ENCODE peak calls at places on chromosomes 2 and 18, in eight cellular contexts. P, M, Y, S, N, U, C and A are unnamed samples.

GRCh38 chr2:102005989-102006885 is 14.5 kb downstream of the IL1R2 start:
- DNase-seq in C (peak; percentile 48), Y (peak; percentile 19), S (peak; percentile 63), P (peak; percentile 72), N (peak; percentile 77), M (peak; percentile 77), U (peak; percentile 62), A (peak; percentile 79)

GRCh38 chr2:120520929-120521912 is 175.3 kb downstream of the INHBB start:
- DNase-seq in P (peak; percentile 44), M (no peak), S (peak; percentile 79), N (peak; percentile 76), Y (no peak), U (peak; percentile 35), C (peak; percentile 23), A (peak; percentile 63)

GRCh38 chr2:24853996-24854395 is 60.8 kb downstream of the CENPO start:
- DNase-seq in S (no peak), U (no peak), M (no peak), N (no peak), Y (no peak), P (no peak), C (no peak), A (no peak)

GRCh38 chr2:68255736-68256450 is 3.6 kb upstream of the PPP3R1 start:
- DNase-seq in C (peak; percentile 77), Y (no peak), N (peak; percentile 75), M (no peak), S (peak; percentile 54), U (peak; percentile 64), P (peak; percentile 78), A (peak; percentile 72)

GRCh38 chr2:156331572-156332451 is 709 bp downstream of the NR4A2 start:
- DNase-seq in N (peak; percentile 90), M (peak; percentile 79), C (peak; percentile 85), U (peak; percentile 62), Y (peak; percentile 25), P (peak; percentile 76), S (peak; percentile 69), A (peak; percentile 91)

GRCh38 chr2:171227066-171227782 is 66.5 kb upstream of the TLK1 start:
- DNase-seq in C (peak; percentile 9), S (peak; percentile 63), U (no peak), P (peak; percentile 55), M (no peak), Y (no peak), N (no peak), A (no peak)

GRCh38 chr2:172464340-172465129 is 37.1 kb downstream of the ITGA6 start:
- DNase-seq in C (no peak), S (peak; percentile 79), U (no peak), M (peak; percentile 56), N (peak; percentile 42), Y (no peak), P (no peak), A (no peak)

GRCh38 chr2:27024188-27024587 is 8.6 kb upstream of the TMEM214 start:
- DNase-seq in U (no peak), N (no peak), S (no peak), P (no peak), M (no peak), C (no peak), Y (no peak), A (no peak)

GRCh38 chr2:36374586-36374985 is 19.0 kb downstream of the CRIM1 start:
- DNase-seq in Y (no peak), U (no peak), C (no peak), M (no peak), N (no peak), P (no peak), S (peak; percentile 65), A (no peak)

GRCh38 chr2:39062320-39062719 is 58.5 kb downstream of the SOS1 start:
- DNase-seq in U (no peak), N (no peak), S (no peak), Y (no peak), M (no peak), P (no peak), C (no peak), A (no peak)

GRCh38 chr2:197328461-197328860 is 17.9 kb upstream of the ANKRD44 start:
- DNase-seq in C (no peak), U (no peak), M (no peak), P (no peak), Y (no peak), S (no peak), N (no peak), A (no peak)

GRCh38 chr18:67266591-67267237 is 249.8 kb downstream of the DSEL start:
- DNase-seq in P (peak; percentile 47), N (peak; percentile 30), M (no peak), C (peak; percentile 75), U (peak; percentile 77), Y (no peak), S (peak; percentile 75), A (peak; percentile 83)

GRCh38 chr2:21441442-21441841 is 317.7 kb downstream of the TDRD15 start:
- DNase-seq in U (no peak), C (no peak), S (no peak), N (no peak), M (no peak), P (no peak), Y (no peak), A (no peak)

GRCh38 chr18:33720133-33720532 is 142.1 kb downstream of the ASXL3 start:
- DNase-seq in N (no peak), M (no peak), C (peak; percentile 3), P (peak; percentile 67), Y (no peak), S (peak; percentile 10), U (peak; percentile 14), A (peak; percentile 13)

GRCh38 chr18:47985837-47986236 is 55.4 kb upstream of the SMAD2 start:
- DNase-seq in C (no peak), Y (no peak), P (no peak), U (no peak), M (no peak), N (no peak), S (no peak), A (no peak)

GRCh38 chr18:12411456-12411855 is 3.7 kb downstream of the PRELID3A start:
- DNase-seq in N (no peak), C (no peak), M (no peak), Y (no peak), U (no peak), P (no peak), S (no peak), A (no peak)

GRCh38 chr2:167489307-167489706 is 601.0 kb downstream of the XIRP2 start:
- DNase-seq in C (no peak), S (no peak), N (no peak), Y (no peak), M (peak; percentile 13), U (no peak), P (no peak), A (no peak)

GRCh38 chr2:208906330-208906729 is 499.7 kb downstream of the PTH2R start:
- DNase-seq in U (no peak), P (no peak), S (no peak), N (no peak), Y (no peak), M (no peak), C (no peak), A (no peak)

GRCh38 chr2:126784636-126785035 is 114.1 kb upstream of the TEX51 start:
- DNase-seq in N (no peak), U (no peak), C (no peak), S (no peak), P (no peak), Y (no peak), M (no peak), A (no peak)

GRCh38 chr2:70144443-70145167 is 46.2 kb downstream of the C2orf42 start:
- DNase-seq in M (no peak), S (no peak), U (no peak), P (no peak), Y (no peak), N (no peak), C (no peak), A (no peak)

GRCh38 chr2:71683070-71683469 is 229.7 kb downstream of the DYSF start:
- DNase-seq in N (no peak), P (no peak), S (no peak), U (no peak), C (no peak), Y (no peak), M (no peak), A (no peak)

GRCh38 chr2:32852821-32853220 is 93.9 kb upstream of the LTBP1 start:
- DNase-seq in M (no peak), U (no peak), N (no peak), P (peak; percentile 8), Y (no peak), S (no peak), C (peak; percentile 58), A (no peak)

GRCh38 chr2:9139491-9140443 is 66.8 kb upstream of the ASAP2 start:
- DNase-seq in Y (peak; percentile 31), S (peak; percentile 80), N (peak; percentile 82), M (peak; percentile 86), U (peak; percentile 41), C (peak; percentile 41), P (peak; percentile 70), A (peak; percentile 88)

GRCh38 chr2:85156141-85156540 is 22.9 kb downstream of the TCF7L1 start:
- DNase-seq in C (peak; percentile 18), Y (no peak), P (peak; percentile 41), N (peak; percentile 64), S (no peak), U (no peak), M (peak; percentile 53), A (peak; percentile 64)

GRCh38 chr2:16633632-16634430 is 31.8 kb downstream of the CYRIA start:
- DNase-seq in P (no peak), M (no peak), Y (no peak), N (peak; percentile 79), C (no peak), S (no peak), U (no peak), A (no peak)